ENCODE peak calls at places on chromosomes 5 and 9, in six cellular contexts. One of them, this sample, is unnamed.

GRCh38 chr9:137108608-137109249 is 5.8 kb downstream of the DPP7 start:
- DNase-seq in HCT116: no peak
- DNase-seq in HFF-Myc: no peak
- DNase-seq in adrenal gland: no peak
- DNase-seq in breast epithelium: no peak
- DNase-seq in astrocyte: no peak
- DNase-seq in this sample: no peak

GRCh38 chr9:112338561-112338960 is 5.1 kb upstream of the PTBP3 start:
- DNase-seq in astrocyte: peak; percentile 67
- DNase-seq in HFF-Myc: no peak
- DNase-seq in adrenal gland: no peak
- DNase-seq in HCT116: peak; percentile 66
- DNase-seq in breast epithelium: no peak
- DNase-seq in this sample: peak; percentile 85

GRCh38 chr5:126210955-126211354 is 212.3 kb upstream of the GRAMD2B start:
- DNase-seq in HFF-Myc: no peak
- DNase-seq in astrocyte: no peak
- DNase-seq in adrenal gland: no peak
- DNase-seq in HCT116: no peak
- DNase-seq in breast epithelium: no peak
- DNase-seq in this sample: no peak

GRCh38 chr5:17217421-17218352 is at the start of gene BASP1:
- DNase-seq in astrocyte: peak; percentile 68
- DNase-seq in HCT116: no peak
- DNase-seq in HFF-Myc: no peak
- DNase-seq in breast epithelium: no peak
- DNase-seq in adrenal gland: peak; percentile 55
- DNase-seq in this sample: peak; percentile 84

GRCh38 chr9:33498387-33498786 is 24.7 kb upstream of the NOL6 start:
- DNase-seq in breast epithelium: no peak
- DNase-seq in adrenal gland: no peak
- DNase-seq in astrocyte: no peak
- DNase-seq in HCT116: no peak
- DNase-seq in HFF-Myc: no peak
- DNase-seq in this sample: peak; percentile 23

GRCh38 chr9:7135735-7136134 is 378.0 kb downstream of the KDM4C start:
- DNase-seq in adrenal gland: no peak
- DNase-seq in HFF-Myc: no peak
- DNase-seq in breast epithelium: no peak
- DNase-seq in astrocyte: no peak
- DNase-seq in HCT116: no peak
- DNase-seq in this sample: no peak

GRCh38 chr5:33892419-33893151 is 795 bp upstream of the ADAMTS12 start:
- DNase-seq in adrenal gland: peak; percentile 54
- DNase-seq in HCT116: no peak
- DNase-seq in breast epithelium: peak; percentile 37
- DNase-seq in astrocyte: peak; percentile 98
- DNase-seq in HFF-Myc: peak; percentile 86
- DNase-seq in this sample: peak; percentile 5

GRCh38 chr9:1005043-1005667 is 28.7 kb downstream of the DMRT3 start:
- DNase-seq in breast epithelium: no peak
- DNase-seq in HFF-Myc: peak; percentile 11
- DNase-seq in HCT116: peak; percentile 24
- DNase-seq in astrocyte: peak; percentile 21
- DNase-seq in adrenal gland: peak; percentile 35
- DNase-seq in this sample: peak; percentile 76

GRCh38 chr5:141490771-141491170 is 1.9 kb downstream of the PCDHGC5 start:
- DNase-seq in adrenal gland: no peak
- DNase-seq in HCT116: no peak
- DNase-seq in astrocyte: no peak
- DNase-seq in HFF-Myc: no peak
- DNase-seq in breast epithelium: no peak
- DNase-seq in this sample: no peak

GRCh38 chr5:122091942-122092600 is 14.0 kb upstream of the LOX start:
- DNase-seq in adrenal gland: no peak
- DNase-seq in astrocyte: peak; percentile 81
- DNase-seq in HFF-Myc: no peak
- DNase-seq in HCT116: peak; percentile 15
- DNase-seq in breast epithelium: no peak
- DNase-seq in this sample: peak; percentile 66

GRCh38 chr5:181170996-181171395 is 23.6 kb downstream of the OR2V2 start:
- DNase-seq in HFF-Myc: no peak
- DNase-seq in adrenal gland: no peak
- DNase-seq in breast epithelium: no peak
- DNase-seq in HCT116: no peak
- DNase-seq in astrocyte: peak; percentile 77
- DNase-seq in this sample: no peak

GRCh38 chr5:10699281-10699874 is 61.7 kb downstream of the DAP start:
- DNase-seq in breast epithelium: no peak
- DNase-seq in astrocyte: no peak
- DNase-seq in adrenal gland: no peak
- DNase-seq in HCT116: no peak
- DNase-seq in HFF-Myc: no peak
- DNase-seq in this sample: no peak

GRCh38 chr9:133485531-133486260 is 6.8 kb upstream of the SLC2A6 start:
- DNase-seq in breast epithelium: no peak
- DNase-seq in astrocyte: no peak
- DNase-seq in HFF-Myc: no peak
- DNase-seq in adrenal gland: no peak
- DNase-seq in HCT116: no peak
- DNase-seq in this sample: no peak

GRCh38 chr9:14366071-14366470 is 52.1 kb upstream of the NFIB start:
- DNase-seq in HFF-Myc: peak; percentile 94
- DNase-seq in adrenal gland: no peak
- DNase-seq in astrocyte: peak; percentile 94
- DNase-seq in HCT116: no peak
- DNase-seq in breast epithelium: no peak
- DNase-seq in this sample: peak; percentile 65

GRCh38 chr5:40052812-40053211 is 626.9 kb upstream of the PTGER4 start:
- DNase-seq in HCT116: no peak
- DNase-seq in adrenal gland: no peak
- DNase-seq in HFF-Myc: no peak
- DNase-seq in astrocyte: no peak
- DNase-seq in breast epithelium: no peak
- DNase-seq in this sample: peak; percentile 76

GRCh38 chr5:179152941-179153340 is 92.8 kb downstream of the ZNF354C start:
- DNase-seq in astrocyte: no peak
- DNase-seq in HCT116: no peak
- DNase-seq in adrenal gland: no peak
- DNase-seq in breast epithelium: no peak
- DNase-seq in HFF-Myc: no peak
- DNase-seq in this sample: no peak

GRCh38 chr9:92611621-92612275 is 58.2 kb downstream of the IPPK start:
- DNase-seq in adrenal gland: no peak
- DNase-seq in breast epithelium: no peak
- DNase-seq in HCT116: no peak
- DNase-seq in astrocyte: no peak
- DNase-seq in HFF-Myc: no peak
- DNase-seq in this sample: peak; percentile 60

GRCh38 chr9:4574657-4575243 is 84.5 kb downstream of the SLC1A1 start:
- DNase-seq in HCT116: no peak
- DNase-seq in breast epithelium: no peak
- DNase-seq in HFF-Myc: no peak
- DNase-seq in adrenal gland: no peak
- DNase-seq in astrocyte: no peak
- DNase-seq in this sample: no peak

GRCh38 chr9:89872913-89873707 is 268.3 kb downstream of the GADD45G start:
- DNase-seq in astrocyte: no peak
- DNase-seq in adrenal gland: peak; percentile 19
- DNase-seq in HFF-Myc: no peak
- DNase-seq in breast epithelium: no peak
- DNase-seq in HCT116: no peak
- DNase-seq in this sample: no peak

DNA sequence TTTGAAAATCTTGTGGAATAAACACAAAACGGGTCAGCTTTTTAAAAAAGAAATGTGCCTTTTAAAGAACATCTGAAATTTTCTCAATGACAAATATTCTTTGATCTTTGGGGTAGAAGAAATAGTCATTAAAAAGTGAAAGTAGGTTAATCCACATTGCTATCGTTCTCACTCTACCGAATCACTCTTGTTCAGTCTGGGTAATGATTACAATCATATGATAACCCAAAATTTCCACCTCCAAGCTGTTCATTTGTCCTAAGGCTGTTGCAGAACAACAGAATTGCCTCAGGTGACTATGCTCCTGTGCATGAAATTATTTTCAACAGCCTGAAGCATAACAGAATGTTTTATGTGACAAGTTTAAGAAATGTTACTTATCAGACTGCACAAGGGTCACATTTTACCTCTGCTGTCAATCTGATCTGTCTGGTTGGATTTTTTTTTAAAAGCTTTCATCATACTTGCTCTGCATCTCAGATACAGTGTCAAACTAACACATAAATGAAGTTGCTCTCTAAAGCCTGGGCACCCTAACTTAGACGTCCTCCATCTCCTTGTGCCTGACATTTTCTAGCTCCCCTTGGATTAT is 227.3 kb downstream of the LURAP1L start:
- DNase-seq in adrenal gland: no peak
- DNase-seq in astrocyte: no peak
- DNase-seq in HCT116: no peak
- DNase-seq in HFF-Myc: no peak
- DNase-seq in breast epithelium: no peak
- DNase-seq in this sample: no peak
- H3K4me3 ChIP-seq in adrenal gland: no peak overlapping the region
- H3K4me3 ChIP-seq in astrocyte: no peak overlapping the region
- H3K4me3 ChIP-seq in HCT116: no peak overlapping the region
- H3K4me3 ChIP-seq in HFF-Myc: no peak overlapping the region
- H3K4me3 ChIP-seq in breast epithelium: no peak overlapping the region
- H3K4me3 ChIP-seq in this sample: no peak overlapping the region

DNA sequence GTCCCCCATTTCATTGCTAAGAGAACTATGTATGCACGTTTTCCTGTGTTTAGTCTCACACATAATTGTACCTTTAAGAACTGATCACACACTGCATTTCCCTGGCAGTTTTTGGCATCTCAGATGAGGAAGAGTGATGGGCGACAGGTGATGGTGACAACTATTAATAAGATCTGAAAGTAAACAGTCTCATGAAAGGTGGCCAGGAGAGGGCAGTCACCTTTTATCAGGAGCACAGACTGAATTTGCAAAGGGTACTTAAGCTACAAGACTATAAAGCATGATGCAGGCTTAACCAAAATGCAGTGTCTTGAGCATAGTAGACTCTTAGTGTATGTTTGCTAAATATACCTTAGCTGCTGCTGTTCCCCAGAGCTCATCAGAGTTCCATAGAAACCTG is 91.5 kb downstream of the GHR start:
- DNase-seq in HFF-Myc: no peak
- DNase-seq in adrenal gland: no peak
- DNase-seq in breast epithelium: no peak
- DNase-seq in astrocyte: no peak
- DNase-seq in HCT116: no peak
- DNase-seq in this sample: peak; percentile 46
- TF ChIP-seq CTCF in HFF-Myc: no peak
- TF ChIP-seq CTCF in adrenal gland: no peak
- TF ChIP-seq CTCF in breast epithelium: no peak
- TF ChIP-seq CTCF in astrocyte: no peak
- TF ChIP-seq CTCF in HCT116: peak; percentile 10
- TF ChIP-seq CTCF in this sample: peak; percentile 22

GRCh38 chr5:5183192-5183699 is 43.1 kb downstream of the ADAMTS16 start:
- DNase-seq in breast epithelium: no peak
- DNase-seq in HCT116: no peak
- DNase-seq in adrenal gland: no peak
- DNase-seq in astrocyte: peak; percentile 26
- DNase-seq in HFF-Myc: no peak
- DNase-seq in this sample: no peak

GRCh38 chr5:5181650-5182324 is 41.7 kb downstream of the ADAMTS16 start:
- DNase-seq in astrocyte: no peak
- DNase-seq in breast epithelium: no peak
- DNase-seq in HFF-Myc: no peak
- DNase-seq in adrenal gland: no peak
- DNase-seq in HCT116: no peak
- DNase-seq in this sample: no peak

GRCh38 chr5:5182508-5183191 is 42.5 kb downstream of the ADAMTS16 start:
- DNase-seq in adrenal gland: no peak
- DNase-seq in breast epithelium: no peak
- DNase-seq in HCT116: no peak
- DNase-seq in astrocyte: peak; percentile 63
- DNase-seq in HFF-Myc: no peak
- DNase-seq in this sample: no peak

GRCh38 chr5:5179597-5179996 is 39.5 kb downstream of the ADAMTS16 start:
- DNase-seq in adrenal gland: no peak
- DNase-seq in HFF-Myc: no peak
- DNase-seq in HCT116: no peak
- DNase-seq in astrocyte: no peak
- DNase-seq in breast epithelium: no peak
- DNase-seq in this sample: no peak

DNA sequence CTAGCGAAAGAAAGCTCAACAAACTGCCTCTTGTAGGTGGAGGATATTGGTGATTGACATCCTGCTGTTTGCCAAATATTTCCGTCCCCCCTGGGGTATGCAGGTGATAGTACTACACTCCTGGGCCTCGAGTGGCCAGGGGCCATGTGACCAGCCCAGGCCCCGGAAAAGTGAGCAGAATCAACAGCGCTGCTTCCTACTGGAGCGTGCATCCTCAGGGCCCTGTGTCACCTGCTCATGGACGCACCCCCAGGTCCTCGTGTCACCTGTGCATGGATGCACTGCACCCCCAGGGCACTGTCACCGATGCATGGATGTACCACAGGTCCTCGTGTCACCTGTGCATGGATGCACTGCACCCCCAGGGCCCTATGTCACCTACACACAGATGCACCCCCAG is 43.8 kb downstream of the ADAMTS16 start:
- DNase-seq in astrocyte: no peak
- DNase-seq in breast epithelium: no peak
- DNase-seq in HCT116: no peak
- DNase-seq in adrenal gland: no peak
- DNase-seq in HFF-Myc: no peak
- DNase-seq in this sample: no peak
- H3K4me3 ChIP-seq in astrocyte: no peak overlapping the region
- H3K4me3 ChIP-seq in breast epithelium: no peak overlapping the region
- H3K4me3 ChIP-seq in HCT116: no peak overlapping the region
- H3K4me3 ChIP-seq in adrenal gland: no peak overlapping the region
- H3K4me3 ChIP-seq in HFF-Myc: no peak overlapping the region
- H3K4me3 ChIP-seq in this sample: no peak overlapping the region

GRCh38 chr5:135457424-135458071 is 5.4 kb upstream of the TIFAB start:
- DNase-seq in HCT116: peak; percentile 74
- DNase-seq in astrocyte: peak; percentile 20
- DNase-seq in breast epithelium: no peak
- DNase-seq in adrenal gland: peak; percentile 80
- DNase-seq in HFF-Myc: no peak
- DNase-seq in this sample: peak; percentile 72
- TF ChIP-seq CTCF in HCT116: peak; percentile 95
- TF ChIP-seq CTCF in astrocyte: peak; percentile 64
- TF ChIP-seq CTCF in breast epithelium: peak; percentile 35
- TF ChIP-seq CTCF in adrenal gland: peak; percentile 75
- TF ChIP-seq CTCF in HFF-Myc: peak; percentile 92
- TF ChIP-seq CTCF in this sample: peak; percentile 91